ENCODE peak calls at places on chromosomes 12 and 14, in seven cellular contexts. One of them, this sample, is unnamed.

GRCh38 chr12:114853003-114853529 is 169.1 kb upstream of the TBX3 start:
- DNase-seq in Calu3: no peak
- DNase-seq in MCF 10A: no peak
- DNase-seq in mucosa of descending colon: no peak
- DNase-seq in nucleus accumbens: no peak
- DNase-seq in activated T-helper 1 cell treated with Interleukin-2 at 50 U/mL for 16 hours: no peak
- DNase-seq in activated CD4-positive, CD25-positive, alpha-beta regulatory T cell: no peak
- DNase-seq in this sample: no peak

GRCh38 chr12:115259968-115260806 is 576.2 kb upstream of the TBX3 start:
- DNase-seq in nucleus accumbens: no peak
- DNase-seq in activated CD4-positive, CD25-positive, alpha-beta regulatory T cell: no peak
- DNase-seq in activated T-helper 1 cell treated with Interleukin-2 at 50 U/mL for 16 hours: no peak
- DNase-seq in mucosa of descending colon: no peak
- DNase-seq in MCF 10A: no peak
- DNase-seq in Calu3: no peak
- DNase-seq in this sample: no peak

GRCh38 chr14:57755018-57755521 is 110.8 kb downstream of the SLC35F4 start:
- DNase-seq in MCF 10A: no peak
- DNase-seq in nucleus accumbens: no peak
- DNase-seq in activated CD4-positive, CD25-positive, alpha-beta regulatory T cell: no peak
- DNase-seq in activated T-helper 1 cell treated with Interleukin-2 at 50 U/mL for 16 hours: no peak
- DNase-seq in mucosa of descending colon: no peak
- DNase-seq in Calu3: no peak
- DNase-seq in this sample: no peak

GRCh38 chr14:76343386-76343785 is 32.6 kb upstream of the ESRRB start:
- DNase-seq in activated T-helper 1 cell treated with Interleukin-2 at 50 U/mL for 16 hours: no peak
- DNase-seq in activated CD4-positive, CD25-positive, alpha-beta regulatory T cell: no peak
- DNase-seq in Calu3: no peak
- DNase-seq in MCF 10A: no peak
- DNase-seq in nucleus accumbens: no peak
- DNase-seq in mucosa of descending colon: no peak
- DNase-seq in this sample: no peak

GRCh38 chr12:113086249-113087164 is 30.0 kb downstream of the DTX1 start:
- DNase-seq in MCF 10A: no peak
- DNase-seq in Calu3: peak
- DNase-seq in activated T-helper 1 cell treated with Interleukin-2 at 50 U/mL for 16 hours: no peak
- DNase-seq in mucosa of descending colon: peak
- DNase-seq in nucleus accumbens: no peak
- DNase-seq in activated CD4-positive, CD25-positive, alpha-beta regulatory T cell: no peak
- DNase-seq in this sample: no peak

GRCh38 chr14:104267895-104268294 is 129.5 kb downstream of the KIF26A start:
- DNase-seq in activated CD4-positive, CD25-positive, alpha-beta regulatory T cell: no peak
- DNase-seq in activated T-helper 1 cell treated with Interleukin-2 at 50 U/mL for 16 hours: no peak
- DNase-seq in MCF 10A: no peak
- DNase-seq in nucleus accumbens: no peak
- DNase-seq in mucosa of descending colon: no peak
- DNase-seq in Calu3: no peak
- DNase-seq in this sample: no peak

GRCh38 chr12:97555547-97556200 is 93.1 kb downstream of the RMST start:
- DNase-seq in MCF 10A: no peak
- DNase-seq in mucosa of descending colon: no peak
- DNase-seq in nucleus accumbens: no peak
- DNase-seq in Calu3: no peak
- DNase-seq in activated CD4-positive, CD25-positive, alpha-beta regulatory T cell: no peak
- DNase-seq in activated T-helper 1 cell treated with Interleukin-2 at 50 U/mL for 16 hours: no peak
- DNase-seq in this sample: no peak

GRCh38 chr14:93014038-93015023 is 91.4 kb downstream of the CHGA start:
- DNase-seq in Calu3: no peak
- DNase-seq in mucosa of descending colon: no peak
- DNase-seq in activated CD4-positive, CD25-positive, alpha-beta regulatory T cell: no peak
- DNase-seq in nucleus accumbens: no peak
- DNase-seq in MCF 10A: no peak
- DNase-seq in activated T-helper 1 cell treated with Interleukin-2 at 50 U/mL for 16 hours: no peak
- DNase-seq in this sample: no peak

This sample was measured in activated B cell treated with CpG ODN at 0.5 μM for 24 hours.